ENCODE peak calls at places on chromosomes 5 and 9, in eight cellular contexts. T is left cardiac atrium; H is EH; I is T-helper 2 cell; M is activated naive CD8-positive, alpha-beta T cell treated with anti-CD3 and anti-CD28 coated beads for 36 hours; J is C1 segment of cervical spinal cord; O is SHP77; U is H9. W is an unnamed sample.

GRCh38 chr9:89254773-89255125 is 56.2 kb upstream of the CKS2 start:
- DNase-seq in J (no peak), I (no peak), T (no peak), O (no peak), H (no peak), M (no peak), U (no peak), W (no peak)

GRCh38 chr5:82277613-82277986 is 554 bp downstream of the RPS23 start:
- DNase-seq in M (no peak), O (no peak), J (no peak), T (no peak), U (no peak), I (no peak), H (peak; percentile 22), W (no peak)

GRCh38 chr9:28853487-28853886 is 1280.2 kb upstream of the C9orf72 start:
- DNase-seq in H (no peak), M (no peak), I (no peak), T (no peak), U (peak; percentile 33), O (no peak), J (no peak), W (no peak)

GRCh38 chr9:28317706-28318210 is 744.5 kb upstream of the C9orf72 start:
- DNase-seq in I (no peak), U (no peak), H (no peak), O (no peak), J (no peak), M (no peak), T (no peak), W (no peak)

GRCh38 chr9:29613773-29614172 is 2040.5 kb upstream of the C9orf72 start:
- DNase-seq in J (no peak), O (no peak), M (no peak), U (no peak), I (no peak), T (no peak), H (no peak), W (no peak)

GRCh38 chr9:19102181-19102630 is 498 bp downstream of the HAUS6 start:
- DNase-seq in T (peak; percentile 46), O (no peak), J (no peak), I (peak; percentile 14), U (no peak), M (peak; percentile 50), H (peak; percentile 47), W (no peak)

GRCh38 chr5:104081232-104081631 is 518.6 kb upstream of the NUDT12 start:
- DNase-seq in O (no peak), U (no peak), I (no peak), M (no peak), H (no peak), J (no peak), T (no peak), W (no peak)

GRCh38 chr5:140113180-140113698 is 670 bp upstream of the PURA start:
- DNase-seq in O (no peak), H (no peak), U (peak; percentile 72), J (no peak), M (peak; percentile 32), T (peak; percentile 23), I (peak; percentile 33), W (no peak)

GRCh38 chr5:39113354-39113953 is 39.3 kb upstream of the RICTOR start:
- DNase-seq in T (no peak), I (no peak), O (no peak), J (no peak), H (no peak), U (no peak), M (no peak), W (no peak)

GRCh38 chr5:133612021-133612860 is at the start of gene FSTL4:
- DNase-seq in I (peak; percentile 9), J (no peak), U (peak; percentile 75), O (no peak), H (no peak), T (peak; percentile 28), M (peak; percentile 39), W (no peak)

GRCh38 chr5:55445817-55446216 is 88.9 kb downstream of the PLPP1 start:
- DNase-seq in O (no peak), I (no peak), T (no peak), H (no peak), M (no peak), J (no peak), U (no peak), W (no peak)

GRCh38 chr5:135240781-135241360 is 158.2 kb downstream of the MACROH2A1 start:
- DNase-seq in O (no peak), U (no peak), H (no peak), M (no peak), I (no peak), J (no peak), T (no peak), W (no peak)

GRCh38 chr9:124257865-124258764 is at the start of gene NEK6:
- DNase-seq in H (peak; percentile 77), T (no peak), O (no peak), U (no peak), M (peak; percentile 36), I (peak; percentile 38), J (no peak), W (no peak)

GRCh38 chr9:36861528-36862205 is 172.4 kb downstream of the PAX5 start:
- DNase-seq in M (no peak), U (no peak), O (no peak), H (no peak), I (no peak), T (no peak), J (no peak), W (no peak)

GRCh38 chr5:180555168-180555921 is 36.0 kb downstream of the SCGB3A1 start:
- DNase-seq in U (no peak), J (no peak), M (no peak), H (peak; percentile 50), T (no peak), I (no peak), O (no peak), W (no peak)

GRCh38 chr5:180673371-180674252 is 24.2 kb upstream of the FLT4 start:
- DNase-seq in H (no peak), O (peak; percentile 40), U (peak; percentile 62), J (no peak), M (no peak), I (no peak), T (no peak), W (no peak)

GRCh38 chr9:81242866-81243265 is 446.5 kb downstream of the TLE1 start:
- DNase-seq in O (no peak), I (no peak), T (no peak), H (no peak), J (no peak), M (no peak), U (no peak), W (no peak)

GRCh38 chr9:25654417-25654816 is 23.8 kb downstream of the TUSC1 start:
- DNase-seq in H (no peak), U (no peak), T (no peak), I (no peak), M (no peak), O (no peak), J (no peak), W (no peak)

GRCh38 chr5:134530375-134531077 is 5.1 kb downstream of the JADE2 start:
- DNase-seq in M (no peak), J (no peak), H (no peak), U (no peak), T (peak; percentile 74), I (no peak), O (no peak), W (no peak)

GRCh38 chr5:108521841-108522506 is 140.1 kb upstream of the FBXL17 start:
- DNase-seq in H (peak; percentile 65), O (peak; percentile 24), M (no peak), I (peak; percentile 6), U (no peak), T (no peak), J (no peak), W (peak; percentile 23)

GRCh38 chr5:161676109-161676508 is 9.4 kb upstream of the GABRA6 start:
- DNase-seq in U (peak; percentile 38), H (no peak), T (no peak), M (no peak), O (peak; percentile 12), I (no peak), J (no peak), W (no peak)

GRCh38 chr5:61631438-61631941 is 299.4 kb downstream of the ZSWIM6 start:
- DNase-seq in U (no peak), H (no peak), O (peak; percentile 18), T (peak; percentile 76), M (no peak), I (no peak), J (peak; percentile 83), W (no peak)

GRCh38 chr5:178113141-178113787 is at the start of gene N4BP3:
- DNase-seq in U (peak; percentile 89), M (peak; percentile 92), H (peak; percentile 43), J (no peak), I (peak; percentile 85), T (peak; percentile 51), O (no peak), W (no peak)

GRCh38 chr5:150411245-150411979 is 1.3 kb downstream of the CD74 start:
- DNase-seq in T (peak; percentile 74), I (peak; percentile 48), M (peak; percentile 67), H (no peak), U (no peak), O (no peak), J (no peak), W (no peak)

W was measured in AG04449.